ENCODE peak calls at places on chromosomes 2 and 18, in seven cellular contexts. Q is left colon, Z is COR-L47, W is substantia nigra, S is GM12865, P is endodermal cell, V is ELF-1. K is an unnamed sample.

GRCh38 chr2:160513120-160513519 is 19.5 kb upstream of the RBMS1 start:
- DNase-seq in Z (no peak), P (no peak), W (no peak), Q (no peak), S (no peak), V (no peak), K (no peak)

GRCh38 chr2:95530734-95531133 is 46.2 kb upstream of the TRIM43B start:
- DNase-seq in W (no peak), S (peak), P (no peak), Z (no peak), V (no peak), Q (no peak), K (no peak)

GRCh38 chr2:9558948-9559381 is 3.3 kb upstream of the ADAM17 start:
- DNase-seq in W (no peak), Q (no peak), S (peak), P (no peak), V (peak), Z (no peak), K (no peak)

GRCh38 chr2:120824246-120824645 is 88.6 kb downstream of the GLI2 start:
- DNase-seq in S (no peak), W (no peak), P (no peak), Z (no peak), V (no peak), Q (no peak), K (no peak)

GRCh38 chr2:239275037-239275685 is 125.7 kb downstream of the HDAC4 start:
- DNase-seq in Q (peak), V (peak), S (peak), Z (no peak), P (peak), W (peak), K (peak)

GRCh38 chr18:39611381-39612090 is 2045.9 kb upstream of the CELF4 start:
- DNase-seq in S (no peak), V (no peak), P (no peak), Z (no peak), W (no peak), Q (no peak), K (no peak)

GRCh38 chr2:65807942-65808341 is 375.5 kb upstream of the SPRED2 start:
- DNase-seq in P (no peak), W (no peak), Q (no peak), S (no peak), V (no peak), Z (no peak), K (no peak)

GRCh38 chr2:217837001-217837491 is 165.7 kb downstream of the TNS1 start:
- DNase-seq in V (peak), S (peak), W (peak), Q (peak), Z (peak), P (peak), K (no peak)

GRCh38 chr2:234550511-234551107 is 53.7 kb upstream of the ARL4C start:
- DNase-seq in W (peak), P (peak), V (peak), Z (peak), Q (peak), S (peak), K (peak)

GRCh38 chr18:23356915-23357421 is 96.1 kb upstream of the RIOK3 start:
- DNase-seq in P (no peak), V (no peak), Q (no peak), S (no peak), Z (no peak), W (no peak), K (no peak)

GRCh38 chr2:232937278-232937906 is 67.3 kb downstream of the SNORC start:
- DNase-seq in Q (no peak), V (peak), W (no peak), Z (no peak), S (no peak), P (no peak), K (no peak)

GRCh38 chr2:49988816-49989215 is 834.5 kb upstream of the FSHR start:
- DNase-seq in S (no peak), V (no peak), P (no peak), Z (no peak), W (no peak), Q (no peak), K (no peak)

GRCh38 chr2:7672027-7672684 is 754.9 kb downstream of the RNF144A start:
- DNase-seq in Q (peak), Z (no peak), W (no peak), V (peak), P (peak), S (peak), K (peak)

GRCh38 chr2:176642074-176642473 is 372.8 kb downstream of the MTX2 start:
- DNase-seq in W (no peak), V (no peak), Z (no peak), P (no peak), S (peak), Q (no peak), K (no peak)

GRCh38 chr2:60383421-60384117 is 169.9 kb downstream of the BCL11A start:
- DNase-seq in V (peak), W (no peak), S (no peak), Q (no peak), P (no peak), Z (no peak), K (no peak)

GRCh38 chr2:191797937-191798873 is 48.7 kb downstream of the CAVIN2 start:
- DNase-seq in Z (peak), Q (no peak), P (no peak), S (no peak), V (no peak), W (no peak), K (no peak)

GRCh38 chr2:118046628-118047210 is 32.8 kb upstream of the CCDC93 start:
- DNase-seq in S (peak), Q (no peak), P (no peak), W (no peak), Z (peak), V (no peak), K (no peak)

GRCh38 chr2:190746971-190747761 is 98.3 kb downstream of the NAB1 start:
- DNase-seq in Z (no peak), S (no peak), Q (no peak), P (no peak), V (peak), W (no peak), K (no peak)

GRCh38 chr2:129877795-129878775 is 101.4 kb upstream of the RAB6C start:
- DNase-seq in Z (no peak), W (peak), P (peak), S (no peak), V (peak), Q (peak), K (no peak)

GRCh38 chr2:44639399-44639798 is 277.7 kb downstream of the CAMKMT start:
- DNase-seq in Q (no peak), P (no peak), Z (no peak), V (no peak), S (no peak), W (no peak), K (no peak)

GRCh38 chr2:158779621-158780020 is 15.5 kb upstream of the DAPL1 start:
- DNase-seq in Z (no peak), Q (no peak), S (no peak), W (no peak), V (no peak), P (no peak), K (no peak)